ENCODE peak calls at places on chromosomes 6 and 20, in seven cellular contexts. D is stimulated activated CD4-positive, alpha-beta T cell treated with anti-CD3 and anti-CD28 coated beads, Interleukin-2, amount 100 ng/mL, for 4 hours; Z is NCI-H446; U is stimulated activated CD8-positive, alpha-beta memory T cell treated with anti-CD3 and anti-CD28 coated beads, Interleukin-7, amount 100 ng/mL, for 1 hour; C is adipocyte; F is mammary epithelial cell; G is nephron progenitor cell. X is an unnamed sample.

GRCh38 chr6:29295623-29296022 is 5.9 kb upstream of the OR14J1 start:
- DNase-seq in D (no peak), G (no peak), C (no peak), U (no peak), F (no peak), Z (no peak), X (no peak)

GRCh38 chr6:166087246-166087645 is 80.4 kb downstream of the TBXT start:
- DNase-seq in G (no peak), F (no peak), Z (no peak), D (no peak), C (no peak), U (no peak), X (no peak)

GRCh38 chr20:25045343-25045712 is 12.6 kb downstream of the ACSS1 start:
- DNase-seq in U (no peak), C (no peak), G (no peak), F (no peak), D (no peak), Z (no peak), X (no peak)

GRCh38 chr6:167140589-167141474 is 16.9 kb downstream of the GPR31 start:
- DNase-seq in C (peak; percentile 1), Z (no peak), F (no peak), D (no peak), U (no peak), G (no peak), X (no peak)

GRCh38 chr6:43491750-43492661 is 14.6 kb downstream of the TJAP1 start:
- DNase-seq in F (peak; percentile 68), U (no peak), C (peak; percentile 89), D (no peak), G (no peak), Z (peak; percentile 76), X (no peak)

GRCh38 chr6:42138630-42139619 is 3.5 kb downstream of the C6orf132 start:
- DNase-seq in C (no peak), D (no peak), F (no peak), Z (no peak), U (no peak), G (no peak), X (no peak)

GRCh38 chr6:15327271-15327670 is 81.4 kb downstream of the JARID2 start:
- DNase-seq in G (peak; percentile 15), F (no peak), U (no peak), D (peak; percentile 22), Z (no peak), C (no peak), X (no peak)

GRCh38 chr6:127103482-127103881 is 15.0 kb upstream of the RSPO3 start:
- DNase-seq in C (no peak), U (no peak), Z (no peak), D (no peak), F (no peak), G (no peak), X (no peak)

GRCh38 chr6:4581468-4582420 is 194.5 kb upstream of the CDYL start:
- DNase-seq in U (no peak), C (peak; percentile 75), D (no peak), Z (no peak), F (no peak), G (no peak), X (no peak)

GRCh38 chr20:64245746-64246595 is 9.6 kb upstream of the PCMTD2 start:
- DNase-seq in Z (no peak), C (no peak), U (no peak), D (no peak), F (no peak), G (no peak), X (no peak)

GRCh38 chr6:93621400-93621799 is 202.0 kb upstream of the EPHA7 start:
- DNase-seq in U (no peak), Z (peak; percentile 48), G (no peak), F (no peak), C (no peak), D (no peak), X (no peak)

GRCh38 chr6:29681811-29682210 is 859 bp upstream of the ZFP57 start:
- DNase-seq in U (no peak), Z (no peak), G (no peak), D (no peak), C (no peak), F (no peak), X (no peak)

GRCh38 chr6:36387440-36388303 is at the start of gene ETV7:
- DNase-seq in C (peak; percentile 67), D (peak; percentile 74), F (peak; percentile 35), G (peak; percentile 39), U (no peak), Z (no peak), X (peak; percentile 21)

GRCh38 chr20:57659131-57659788 is 39.0 kb upstream of the ZBP1 start:
- DNase-seq in F (no peak), G (no peak), D (no peak), U (no peak), C (no peak), Z (no peak), X (no peak)

GRCh38 chr6:105192707-105193465 is 13.1 kb upstream of the POPDC3 start:
- DNase-seq in F (peak; percentile 80), Z (no peak), G (no peak), D (no peak), U (no peak), C (no peak), X (no peak)

GRCh38 chr20:17635846-17636245 is 46.2 kb downstream of the RRBP1 start:
- DNase-seq in D (no peak), U (no peak), Z (no peak), C (no peak), G (peak; percentile 49), F (no peak), X (no peak)

GRCh38 chr6:43744490-43744889 is 25.5 kb upstream of the VEGFA start:
- DNase-seq in U (no peak), C (no peak), Z (no peak), G (peak; percentile 30), F (no peak), D (no peak), X (no peak)

GRCh38 chr6:123901441-123901840 is 97.8 kb downstream of the NKAIN2 start:
- DNase-seq in Z (no peak), U (no peak), D (no peak), F (no peak), C (no peak), G (no peak), X (no peak)

GRCh38 chr6:10759884-10760329 is 12.3 kb downstream of the TMEM14B start:
- DNase-seq in D (no peak), U (no peak), C (peak; percentile 7), G (no peak), Z (peak; percentile 40), F (peak; percentile 96), X (no peak)

GRCh38 chr20:12737900-12738299 is 270.9 kb upstream of the SPTLC3 start:
- DNase-seq in G (no peak), D (no peak), U (no peak), Z (no peak), F (no peak), C (no peak), X (no peak)

GRCh38 chr6:129317931-129318820 is 391.8 kb downstream of the ARHGAP18 start:
- DNase-seq in G (no peak), C (peak; percentile 94), F (peak; percentile 16), Z (peak; percentile 74), D (no peak), U (no peak), X (no peak)

GRCh38 chr6:42173101-42173500 is at the start of gene GUCA1A:
- DNase-seq in F (no peak), Z (no peak), D (no peak), C (no peak), G (no peak), U (no peak), X (no peak)

GRCh38 chr20:18072532-18072931 is 14.8 kb upstream of the OVOL2 start:
- DNase-seq in G (no peak), C (no peak), D (no peak), U (no peak), Z (no peak), F (no peak), X (no peak)

GRCh38 chr6:14921878-14922277 is 324.0 kb upstream of the JARID2 start:
- DNase-seq in Z (no peak), D (no peak), C (no peak), G (no peak), F (no peak), U (no peak), X (no peak)

GRCh38 chr6:3892613-3893012 is 43.4 kb downstream of the FAM50B start:
- DNase-seq in C (no peak), U (no peak), F (no peak), D (no peak), G (no peak), Z (no peak), X (no peak)

GRCh38 chr6:4794140-4794707 is 18.0 kb downstream of the CDYL start:
- DNase-seq in F (no peak), D (no peak), U (no peak), Z (peak; percentile 59), C (no peak), G (no peak), X (no peak)

GRCh38 chr6:104711371-104711770 is 148.3 kb downstream of the HACE1 start:
- DNase-seq in F (peak; percentile 46), U (no peak), D (no peak), Z (no peak), C (peak; percentile 73), G (no peak), X (no peak)

GRCh38 chr6:6747371-6747770 is 158.9 kb downstream of the LY86 start:
- DNase-seq in G (no peak), U (no peak), Z (no peak), F (no peak), D (no peak), C (no peak), X (no peak)

GRCh38 chr20:52269327-52269726 is 77.7 kb upstream of the ZFP64 start:
- DNase-seq in F (no peak), C (peak; percentile 3), G (no peak), U (no peak), Z (no peak), D (no peak), X (no peak)

GRCh38 chr20:50852085-50852484 is 57.2 kb downstream of the BCAS4 start:
- DNase-seq in Z (no peak), G (no peak), C (no peak), D (no peak), F (no peak), U (no peak), X (no peak)

GRCh38 chr20:47740225-47741184 is 44.8 kb downstream of the SULF2 start:
- DNase-seq in C (no peak), D (no peak), F (no peak), G (no peak), U (no peak), Z (no peak), X (no peak)

X was measured in COR-L47.